ENCODE peak calls at places on chromosomes 5 and 9, in four cellular contexts. One of them, this sample, is unnamed.

GRCh38 chr9:25322138-25322537 is 356.1 kb downstream of the TUSC1 start:
- DNase-seq in GM23248: no peak
- DNase-seq in mesenchymal stem cell: no peak
- DNase-seq in astrocyte: no peak
- DNase-seq in this sample: no peak

GRCh38 chr5:16909464-16909863 is 26.6 kb downstream of the MYO10 start:
- DNase-seq in GM23248: no peak
- DNase-seq in mesenchymal stem cell: no peak
- DNase-seq in astrocyte: peak
- DNase-seq in this sample: no peak

GRCh38 chr9:107784235-107784958 is 294.8 kb upstream of the KLF4 start:
- DNase-seq in GM23248: peak
- DNase-seq in mesenchymal stem cell: peak
- DNase-seq in astrocyte: peak
- DNase-seq in this sample: no peak

GRCh38 chr5:139600336-139600949 is 39.3 kb downstream of the UBE2D2 start:
- DNase-seq in astrocyte: peak
- DNase-seq in GM23248: peak
- DNase-seq in mesenchymal stem cell: peak
- DNase-seq in this sample: no peak

GRCh38 chr5:37735649-37736347 is 104.0 kb downstream of the GDNF start:
- DNase-seq in astrocyte: peak
- DNase-seq in GM23248: peak
- DNase-seq in mesenchymal stem cell: peak
- DNase-seq in this sample: no peak

GRCh38 chr5:6143523-6143922 is 234.8 kb downstream of the MED10 start:
- DNase-seq in astrocyte: no peak
- DNase-seq in GM23248: no peak
- DNase-seq in mesenchymal stem cell: no peak
- DNase-seq in this sample: peak

GRCh38 chr5:42059291-42059690 is 134.2 kb downstream of the FBXO4 start:
- DNase-seq in GM23248: peak
- DNase-seq in mesenchymal stem cell: peak
- DNase-seq in astrocyte: peak
- DNase-seq in this sample: no peak

GRCh38 chr5:55316842-55317241 is 9.1 kb downstream of the MTREX start:
- DNase-seq in mesenchymal stem cell: no peak
- DNase-seq in astrocyte: no peak
- DNase-seq in GM23248: no peak
- DNase-seq in this sample: no peak

GRCh38 chr5:16869821-16870796 is 66.0 kb downstream of the MYO10 start:
- DNase-seq in GM23248: peak
- DNase-seq in mesenchymal stem cell: peak
- DNase-seq in astrocyte: peak
- DNase-seq in this sample: no peak

GRCh38 chr9:108972186-108972585 is 38.0 kb downstream of the ABITRAM start:
- DNase-seq in mesenchymal stem cell: no peak
- DNase-seq in GM23248: no peak
- DNase-seq in astrocyte: no peak
- DNase-seq in this sample: no peak

GRCh38 chr5:143364061-143364460 is 39.4 kb downstream of the NR3C1 start:
- DNase-seq in mesenchymal stem cell: no peak
- DNase-seq in astrocyte: no peak
- DNase-seq in GM23248: no peak
- DNase-seq in this sample: no peak

GRCh38 chr9:75088646-75089368 is 493 bp downstream of the OSTF1 start:
- DNase-seq in GM23248: peak
- DNase-seq in astrocyte: peak
- DNase-seq in mesenchymal stem cell: peak
- DNase-seq in this sample: peak

GRCh38 chr5:15993934-15994333 is 185.7 kb downstream of the MARCHF11 start:
- DNase-seq in GM23248: peak
- DNase-seq in astrocyte: no peak
- DNase-seq in mesenchymal stem cell: peak
- DNase-seq in this sample: no peak

GRCh38 chr5:161406880-161407279 is 139.6 kb downstream of the GABRB2 start:
- DNase-seq in GM23248: no peak
- DNase-seq in astrocyte: peak
- DNase-seq in mesenchymal stem cell: no peak
- DNase-seq in this sample: no peak

GRCh38 chr9:91425270-91425669 is 1.6 kb upstream of the NFIL3 start:
- DNase-seq in GM23248: peak
- DNase-seq in mesenchymal stem cell: no peak
- DNase-seq in astrocyte: no peak
- DNase-seq in this sample: no peak

GRCh38 chr5:10712574-10713366 is 48.3 kb downstream of the DAP start:
- DNase-seq in mesenchymal stem cell: no peak
- DNase-seq in GM23248: no peak
- DNase-seq in astrocyte: no peak
- DNase-seq in this sample: no peak

GRCh38 chr9:8903077-8903476 is 1103.5 kb upstream of the DMAC1 start:
- DNase-seq in mesenchymal stem cell: no peak
- DNase-seq in astrocyte: no peak
- DNase-seq in GM23248: no peak
- DNase-seq in this sample: no peak

GRCh38 chr5:1786621-1787471 is 12.8 kb downstream of the MRPL36 start:
- DNase-seq in astrocyte: no peak
- DNase-seq in mesenchymal stem cell: no peak
- DNase-seq in GM23248: no peak
- DNase-seq in this sample: no peak

GRCh38 chr5:53971566-53971965 is 338.8 kb downstream of the ARL15 start:
- DNase-seq in astrocyte: no peak
- DNase-seq in mesenchymal stem cell: no peak
- DNase-seq in GM23248: peak
- DNase-seq in this sample: no peak

GRCh38 chr9:37984672-37985611 is 81.0 kb upstream of the SLC25A51 start:
- DNase-seq in mesenchymal stem cell: peak
- DNase-seq in GM23248: peak
- DNase-seq in astrocyte: peak
- DNase-seq in this sample: peak

GRCh38 chr9:113931140-113931539 is 55.0 kb downstream of the ZNF618 start:
- DNase-seq in mesenchymal stem cell: no peak
- DNase-seq in GM23248: no peak
- DNase-seq in astrocyte: no peak
- DNase-seq in this sample: no peak

GRCh38 chr9:2126331-2126789 is 111.2 kb downstream of the SMARCA2 start:
- DNase-seq in astrocyte: peak
- DNase-seq in mesenchymal stem cell: peak
- DNase-seq in GM23248: peak
- DNase-seq in this sample: no peak

GRCh38 chr5:114237766-114238165 is 124.1 kb upstream of the KCNN2 start:
- DNase-seq in mesenchymal stem cell: peak
- DNase-seq in astrocyte: peak
- DNase-seq in GM23248: peak
- DNase-seq in this sample: no peak

GRCh38 chr9:93657331-93658111 is 81.1 kb downstream of the PHF2 start:
- DNase-seq in GM23248: no peak
- DNase-seq in mesenchymal stem cell: no peak
- DNase-seq in astrocyte: no peak
- DNase-seq in this sample: no peak

GRCh38 chr9:6938447-6938846 is 180.7 kb downstream of the KDM4C start:
- DNase-seq in GM23248: peak
- DNase-seq in mesenchymal stem cell: peak
- DNase-seq in astrocyte: peak
- DNase-seq in this sample: no peak

GRCh38 chr5:172156541-172156994 is 31.5 kb downstream of the STK10 start:
- DNase-seq in GM23248: no peak
- DNase-seq in astrocyte: no peak
- DNase-seq in mesenchymal stem cell: no peak
- DNase-seq in this sample: no peak

GRCh38 chr5:54738118-54738972 is 220.8 kb downstream of the SNX18 start:
- DNase-seq in mesenchymal stem cell: peak
- DNase-seq in GM23248: peak
- DNase-seq in astrocyte: peak
- DNase-seq in this sample: no peak

GRCh38 chr5:179795049-179795862 is 1.5 kb downstream of the LTC4S start:
- DNase-seq in mesenchymal stem cell: no peak
- DNase-seq in GM23248: peak
- DNase-seq in astrocyte: no peak
- DNase-seq in this sample: peak

GRCh38 chr9:71774917-71775316 is 6.6 kb upstream of the CEMIP2 start:
- DNase-seq in astrocyte: no peak
- DNase-seq in GM23248: no peak
- DNase-seq in mesenchymal stem cell: no peak
- DNase-seq in this sample: no peak

GRCh38 chr5:73666891-73667290 is 40.9 kb downstream of the ARHGEF28 start:
- DNase-seq in GM23248: no peak
- DNase-seq in astrocyte: no peak
- DNase-seq in mesenchymal stem cell: no peak
- DNase-seq in this sample: no peak

GRCh38 chr5:67010684-67011409 is 185.8 kb downstream of the CD180 start:
- DNase-seq in GM23248: peak
- DNase-seq in astrocyte: peak
- DNase-seq in mesenchymal stem cell: no peak
- DNase-seq in this sample: no peak

DNA sequence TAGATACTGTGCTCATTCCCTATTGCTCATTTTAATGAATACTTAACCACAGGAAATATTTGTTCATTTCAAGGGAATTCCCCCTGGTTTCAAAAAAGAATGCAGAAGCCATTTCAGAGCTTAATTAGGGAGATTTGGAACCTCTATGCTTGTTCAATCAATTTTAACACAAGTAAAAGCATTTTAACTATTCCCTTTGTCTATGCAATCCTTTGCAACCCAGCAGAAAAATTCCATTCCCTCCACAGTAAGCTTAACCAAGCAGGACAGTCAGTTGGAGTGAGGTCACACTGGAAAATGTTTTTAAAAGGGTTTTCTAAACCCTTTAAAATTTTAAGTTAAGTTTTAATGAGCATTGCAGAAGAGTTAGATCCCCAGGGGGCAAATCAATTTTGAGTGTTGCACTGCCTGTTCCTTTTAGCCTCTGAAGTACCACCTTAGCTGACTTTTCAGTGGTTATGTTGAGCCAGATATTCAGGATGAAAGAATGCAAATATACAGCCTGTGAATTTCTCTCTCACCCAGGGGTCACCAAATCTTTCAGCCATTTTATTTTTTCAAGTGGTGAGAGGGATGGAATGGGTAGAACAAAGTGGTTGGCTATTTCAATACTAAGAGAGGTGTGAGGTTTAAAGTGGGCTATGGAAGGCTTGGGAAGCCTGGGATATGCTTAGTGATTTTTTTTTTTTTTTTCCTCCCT is 356.2 kb upstream of the NUDT12 start:
- DNase-seq in astrocyte: peak
- DNase-seq in mesenchymal stem cell: peak
- DNase-seq in GM23248: no peak
- DNase-seq in this sample: peak
- H3K4me2 ChIP-seq in astrocyte: peak
- H3K4me2 ChIP-seq in mesenchymal stem cell: peak
- H3K4me2 ChIP-seq in GM23248: no peak
- H3K4me2 ChIP-seq in this sample: peak

GRCh38 chr5:169944922-169945675 is 35.2 kb downstream of the INSYN2B start:
- DNase-seq in mesenchymal stem cell: no peak
- DNase-seq in astrocyte: no peak
- DNase-seq in GM23248: peak
- DNase-seq in this sample: no peak

GRCh38 chr5:169942181-169942580 is 38.1 kb downstream of the INSYN2B start:
- DNase-seq in astrocyte: peak
- DNase-seq in mesenchymal stem cell: no peak
- DNase-seq in GM23248: peak
- DNase-seq in this sample: no peak

GRCh38 chr5:169944115-169944514 is 36.2 kb downstream of the INSYN2B start:
- DNase-seq in mesenchymal stem cell: no peak
- DNase-seq in astrocyte: no peak
- DNase-seq in GM23248: no peak
- DNase-seq in this sample: no peak

GRCh38 chr5:169946743-169947142 is 33.6 kb downstream of the INSYN2B start:
- DNase-seq in GM23248: peak
- DNase-seq in astrocyte: peak
- DNase-seq in mesenchymal stem cell: no peak
- DNase-seq in this sample: no peak

GRCh38 chr5:169945831-169946261 is 34.4 kb downstream of the INSYN2B start:
- DNase-seq in mesenchymal stem cell: peak
- DNase-seq in astrocyte: peak
- DNase-seq in GM23248: peak
- DNase-seq in this sample: peak
- H3K4me3 ChIP-seq in mesenchymal stem cell: no peak
- H3K4me3 ChIP-seq in astrocyte: no peak
- H3K4me3 ChIP-seq in GM23248: peak
- H3K4me3 ChIP-seq in this sample: no peak

GRCh38 chr5:100726116-100726515 is 177.0 kb downstream of the ST8SIA4 start:
- DNase-seq in mesenchymal stem cell: no peak
- DNase-seq in GM23248: no peak
- DNase-seq in astrocyte: no peak
- DNase-seq in this sample: no peak

GRCh38 chr5:100731768-100732167 is 171.3 kb downstream of the ST8SIA4 start:
- DNase-seq in mesenchymal stem cell: peak
- DNase-seq in GM23248: no peak
- DNase-seq in astrocyte: no peak
- DNase-seq in this sample: no peak
- H3K4me2 ChIP-seq in mesenchymal stem cell: no peak
- H3K4me2 ChIP-seq in GM23248: no peak
- H3K4me2 ChIP-seq in astrocyte: peak
- H3K4me2 ChIP-seq in this sample: no peak

GRCh38 chr5:59583151-59583809 is 310.2 kb downstream of the PDE4D start:
- DNase-seq in astrocyte: peak
- DNase-seq in mesenchymal stem cell: no peak
- DNase-seq in GM23248: no peak
- DNase-seq in this sample: no peak

GRCh38 chr5:59584858-59585846 is 308.4 kb downstream of the PDE4D start:
- DNase-seq in GM23248: no peak
- DNase-seq in astrocyte: no peak
- DNase-seq in mesenchymal stem cell: no peak
- DNase-seq in this sample: no peak

GRCh38 chr5:59582746-59583145 is 310.8 kb downstream of the PDE4D start:
- DNase-seq in astrocyte: no peak
- DNase-seq in GM23248: no peak
- DNase-seq in mesenchymal stem cell: no peak
- DNase-seq in this sample: no peak

GRCh38 chr5:59586811-59587340 is 306.6 kb downstream of the PDE4D start:
- DNase-seq in mesenchymal stem cell: no peak
- DNase-seq in GM23248: peak
- DNase-seq in astrocyte: no peak
- DNase-seq in this sample: no peak

DNA sequence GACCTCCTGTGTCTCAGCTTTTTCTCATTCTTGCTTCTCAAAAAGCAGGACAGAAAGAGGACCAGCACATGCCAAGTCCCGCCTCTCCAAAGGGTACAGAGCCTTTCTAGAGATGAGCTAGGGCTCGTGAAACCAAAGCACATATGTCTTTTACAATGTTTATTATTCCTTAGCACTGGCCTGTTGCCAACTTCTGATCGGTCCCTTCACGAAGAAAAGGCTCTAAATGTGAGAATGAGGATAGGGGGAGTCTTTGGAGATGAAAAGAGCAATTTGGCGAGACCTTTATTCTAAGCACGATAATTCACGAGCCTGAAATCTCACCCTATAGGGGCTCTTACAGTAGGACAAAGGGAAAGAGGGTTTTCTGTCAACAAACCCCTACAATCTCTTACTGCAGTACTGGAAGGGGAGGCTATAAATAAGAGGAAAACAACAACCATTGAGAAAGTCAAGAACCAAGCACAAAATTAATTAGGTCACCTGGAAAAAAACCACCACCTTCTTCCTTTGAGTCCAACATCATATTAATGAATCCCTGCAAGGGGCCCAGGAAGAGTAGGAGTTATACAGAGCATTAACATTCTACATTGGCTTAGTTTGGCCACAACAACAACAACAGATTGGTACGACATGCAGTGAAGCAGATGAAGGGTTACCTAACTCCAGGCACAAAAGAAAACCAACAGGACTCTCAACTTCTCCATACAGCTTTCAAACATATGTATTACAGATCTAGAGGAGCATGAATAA is 309.5 kb downstream of the PDE4D start:
- DNase-seq in GM23248: no peak
- DNase-seq in mesenchymal stem cell: no peak
- DNase-seq in astrocyte: no peak
- DNase-seq in this sample: no peak
- H3K4me3 ChIP-seq in GM23248: no peak
- H3K4me3 ChIP-seq in mesenchymal stem cell: no peak
- H3K4me3 ChIP-seq in astrocyte: no peak
- H3K4me3 ChIP-seq in this sample: no peak

This sample was measured in neural progenitor cell.